ENCODE peak calls at places on chromosomes 6 and 20, in four cellular contexts. Y is left lung, B is AG09319, S is uterus. C is an unnamed sample.

GRCh38 chr20:54350415-54350814 is 125.0 kb upstream of the DOK5 start:
- DNase-seq in Y (no peak), B (no peak), S (no peak), C (no peak)

GRCh38 chr6:3661390-3661789 is 90.1 kb downstream of the PXDC1 start:
- DNase-seq in Y (no peak), B (no peak), S (no peak), C (no peak)

GRCh38 chr6:35993150-35993549 is 31.3 kb downstream of the SLC26A8 start:
- DNase-seq in Y (no peak), B (no peak), S (no peak), C (no peak)

GRCh38 chr6:135910943-135911618 is 59.6 kb downstream of the PDE7B start:
- DNase-seq in Y (no peak), B (no peak), S (no peak), C (no peak)

GRCh38 chr20:10763117-10763516 is 89.3 kb upstream of the JAG1 start:
- DNase-seq in Y (no peak), B (no peak), S (no peak), C (no peak)

GRCh38 chr6:118908441-118908840 is 14.5 kb downstream of the ASF1A start:
- DNase-seq in Y (no peak), B (no peak), S (no peak), C (no peak)

GRCh38 chr6:32991972-32992371 is 17.4 kb downstream of the HLA-DOA start:
- DNase-seq in Y (no peak), B (no peak), S (no peak), C (no peak)

GRCh38 chr6:125658759-125659431 is 90.5 kb upstream of the HEY2 start:
- DNase-seq in Y (no peak), B (no peak), S (no peak), C (no peak)

GRCh38 chr20:9131841-9132240 is 63.0 kb downstream of the PLCB4 start:
- DNase-seq in Y (no peak), B (no peak), S (no peak), C (no peak)

GRCh38 chr6:109087661-109088264 is 6.9 kb downstream of the SESN1 start:
- DNase-seq in Y (no peak), B (no peak), S (peak; percentile 30), C (no peak)

GRCh38 chr6:160122744-160123143 is 1.1 kb downstream of the SLC22A1 start:
- DNase-seq in Y (no peak), B (no peak), S (no peak), C (no peak)

GRCh38 chr6:154247119-154247814 is 109.3 kb downstream of the IPCEF1 start:
- DNase-seq in Y (no peak), B (no peak), S (no peak), C (no peak)

GRCh38 chr20:33788351-33789049 is 22.6 kb upstream of the CHMP4B start:
- DNase-seq in Y (no peak), B (no peak), S (no peak), C (no peak)

GRCh38 chr20:63252157-63252780 is 2.0 kb downstream of the NKAIN4 start:
- DNase-seq in Y (no peak), B (no peak), S (no peak), C (no peak)

GRCh38 chr6:107113460-107114212 is 1.7 kb downstream of the BEND3 start:
- DNase-seq in Y (no peak), B (no peak), S (no peak), C (no peak)

GRCh38 chr6:170114187-170114945 is 176.5 kb downstream of the DLL1 start:
- DNase-seq in Y (no peak), B (no peak), S (no peak), C (peak; percentile 20)

GRCh38 chr6:137155830-137156229 is 17.6 kb downstream of the IL22RA2 start:
- DNase-seq in Y (no peak), B (no peak), S (no peak), C (no peak)

GRCh38 chr6:108796875-108797274 is 51.3 kb upstream of the ARMC2 start:
- DNase-seq in Y (no peak), B (no peak), S (no peak), C (no peak)

GRCh38 chr6:3407840-3408239 is 49.0 kb downstream of the SLC22A23 start:
- DNase-seq in Y (no peak), B (no peak), S (no peak), C (no peak)

GRCh38 chr20:21424846-21425245 is 27.5 kb upstream of the NKX2-4 start:
- DNase-seq in Y (no peak), B (no peak), S (no peak), C (no peak)

GRCh38 chr20:48463916-48464315 is 363.9 kb downstream of the PREX1 start:
- DNase-seq in Y (no peak), B (no peak), S (peak; percentile 35), C (no peak)

GRCh38 chr6:21151178-21151956 is 442.2 kb upstream of the SOX4 start:
- DNase-seq in Y (no peak), B (no peak), S (no peak), C (no peak)

GRCh38 chr20:46359233-46359751 is 47.1 kb downstream of the ELMO2 start:
- DNase-seq in Y (no peak), B (no peak), S (no peak), C (no peak)

GRCh38 chr6:138287144-138287955 is 69.1 kb upstream of the PBOV1 start:
- DNase-seq in Y (no peak), B (no peak), S (no peak), C (no peak)

GRCh38 chr20:22460231-22460630 is 124.1 kb downstream of the FOXA2 start:
- DNase-seq in Y (no peak), B (no peak), S (no peak), C (no peak)

GRCh38 chr20:63873477-63873971 is 8.5 kb downstream of the TPD52L2 start:
- DNase-seq in Y (peak; percentile 87), B (no peak), S (peak; percentile 51), C (no peak)

DNA sequence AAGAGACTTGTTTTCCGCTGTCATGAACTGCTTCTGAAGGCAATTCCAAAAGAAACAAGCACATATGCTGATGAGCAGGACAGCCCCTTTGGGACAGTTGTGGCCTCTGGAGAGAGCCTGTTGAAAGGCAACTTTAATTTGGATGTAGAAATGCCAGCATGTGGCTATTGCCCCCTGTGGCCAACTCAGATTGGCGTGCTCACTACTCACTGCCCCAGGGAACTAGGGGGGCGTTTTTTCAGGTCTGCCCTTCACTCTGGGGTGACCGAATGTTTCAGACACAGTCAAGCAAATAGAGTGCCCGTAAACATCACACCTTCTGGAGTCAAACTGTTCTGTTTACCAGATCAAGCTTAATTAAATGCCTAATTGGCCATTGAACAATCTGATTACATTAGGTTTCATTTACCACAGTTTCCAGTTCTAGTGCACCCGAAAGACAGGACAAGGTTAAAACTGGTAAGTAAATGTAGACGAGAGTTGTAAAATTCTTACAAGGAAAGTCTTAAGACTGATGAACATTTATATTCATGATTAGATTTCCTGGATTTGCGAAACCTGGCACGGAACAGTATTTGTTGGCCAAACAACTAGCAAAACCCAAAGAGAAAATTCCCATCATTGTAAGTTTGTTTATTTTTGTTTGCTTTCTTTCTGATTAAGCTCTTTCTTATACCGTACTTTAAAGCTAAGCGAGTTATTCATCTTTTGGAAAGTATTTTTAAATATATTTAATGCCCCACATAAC is 75.9 kb upstream of the SYNJ2 start:
- DNase-seq in Y (no peak), B (peak; percentile 14), S (no peak), C (no peak)
- TF ChIP-seq CTCF in Y (no peak), B (no peak), S (no peak), C (no peak)

DNA sequence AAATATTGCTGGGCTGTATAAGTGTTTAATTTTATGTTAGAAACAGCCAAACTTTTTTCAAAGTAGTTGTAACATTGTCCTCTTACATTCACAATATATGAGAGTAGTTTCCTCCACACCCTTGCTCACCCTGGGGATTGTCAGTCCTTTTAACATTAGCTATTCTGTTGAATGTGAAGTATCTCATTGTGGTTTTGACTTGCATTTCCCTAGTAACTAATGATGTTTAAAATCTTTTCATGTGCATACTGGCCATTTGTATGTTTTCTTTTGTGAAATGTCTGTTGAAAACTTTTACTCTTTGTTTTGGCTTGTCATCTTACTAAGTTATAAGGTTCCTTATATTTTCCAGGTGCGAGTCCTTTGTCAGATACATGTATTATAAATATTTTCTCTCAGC is 32.9 kb downstream of the TRIM38 start:
- DNase-seq in Y (no peak), B (no peak), S (no peak), C (no peak)
- TF ChIP-seq CTCF in Y (no peak), B (no peak), S (no peak), C (no peak)

GRCh38 chr6:155292711-155293110 is 21.6 kb downstream of the TFB1M start:
- DNase-seq in Y (no peak), B (no peak), S (no peak), C (no peak)
- TF ChIP-seq CTCF in Y (no peak), B (no peak), S (no peak), C (no peak)

DNA sequence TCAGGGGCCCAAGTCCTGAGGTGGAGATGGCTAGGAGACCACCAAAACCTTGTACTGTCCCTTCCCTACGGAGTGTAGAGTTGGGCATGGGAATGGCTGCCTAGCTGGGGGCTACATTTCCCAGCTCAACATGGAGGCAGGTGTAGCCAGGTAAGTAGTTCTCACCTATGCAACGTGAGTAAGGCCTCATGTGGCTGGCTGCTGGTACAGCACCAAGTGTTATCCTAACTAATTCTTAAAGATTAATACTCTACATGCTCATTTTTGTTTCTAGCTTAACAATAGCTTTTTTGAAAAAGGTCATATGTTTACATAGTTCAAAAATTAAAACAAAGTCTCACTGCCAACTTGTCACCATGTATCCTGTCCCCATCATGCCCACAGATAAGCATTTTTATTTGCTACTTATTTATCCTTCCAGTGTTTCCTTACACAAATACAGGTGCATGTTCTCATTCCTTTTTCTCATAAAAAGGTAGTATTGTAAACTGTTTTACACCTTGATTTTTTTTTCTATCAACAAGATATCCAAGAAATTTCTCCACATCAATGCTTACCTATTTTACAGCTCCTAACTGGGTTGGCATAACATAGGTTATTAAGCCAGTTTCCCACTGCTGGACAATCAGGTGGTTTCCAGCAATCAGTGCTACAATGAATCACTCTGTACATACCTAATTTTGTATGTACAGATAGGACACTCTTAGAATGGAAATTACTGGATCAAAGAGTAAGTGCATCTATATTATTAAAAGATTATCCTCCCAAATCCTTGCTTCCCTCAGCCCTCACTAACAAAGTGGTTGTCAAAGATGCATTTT is 25.5 kb downstream of the ABHD12 start:
- DNase-seq in Y (no peak), B (no peak), S (no peak), C (no peak)
- TF ChIP-seq CTCF in Y (no peak), B (no peak), S (no peak), C (no peak)

GRCh38 chr20:59728722-59729430 is 124.5 kb downstream of the PHACTR3 start:
- DNase-seq in Y (no peak), B (no peak), S (no peak), C (peak; percentile 22)
- TF ChIP-seq CTCF in Y (no peak), B (no peak), S (no peak), C (no peak)

DNA sequence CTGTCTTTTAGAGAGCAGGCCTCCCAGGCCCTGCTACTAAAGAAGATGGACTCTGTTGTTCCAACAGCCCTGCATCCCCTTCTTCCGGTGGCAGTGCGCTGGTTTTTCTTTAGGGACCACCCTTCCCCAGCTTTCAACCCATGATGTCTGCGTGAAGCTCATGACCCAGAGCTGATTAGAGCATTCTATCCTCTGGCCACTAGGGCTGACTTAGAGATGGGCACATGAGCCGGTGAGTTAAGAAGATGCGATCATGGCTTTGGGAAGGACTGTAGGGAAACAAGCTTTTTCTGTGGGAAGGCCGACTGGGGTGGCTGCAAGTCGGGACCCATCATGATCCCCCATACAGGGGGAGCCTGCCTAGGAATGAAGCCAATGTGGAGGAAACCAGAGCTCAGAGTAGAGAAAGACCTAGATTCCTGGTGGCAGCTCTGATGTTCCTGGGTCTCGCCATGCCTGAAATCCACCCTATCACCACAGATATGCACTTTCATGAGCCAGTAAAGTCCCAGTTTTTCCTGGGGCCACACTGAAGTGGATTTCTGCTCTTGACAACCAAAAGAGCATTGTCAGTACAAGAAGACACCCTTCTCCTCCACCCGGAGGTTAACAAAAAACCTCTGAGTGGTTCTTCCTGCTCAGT is 29.1 kb upstream of the STX16 start:
- DNase-seq in Y (no peak), B (no peak), S (no peak), C (no peak)
- TF ChIP-seq CTCF in Y (no peak), B (no peak), S (no peak), C (peak; percentile 43)